ENCODE peak calls at places on chromosomes 12 and 14, in four cellular contexts. L is GM23248, G is PC-3, A is fibroblast of lung. F is an unnamed sample.

GRCh38 chr12:124685689-124685993 is 118.2 kb upstream of the NCOR2 start:
- DNase-seq in L (peak), G (no peak), A (no peak), F (peak)

GRCh38 chr12:51900323-51900889 is 6.9 kb upstream of the ACVRL1 start:
- DNase-seq in L (no peak), G (no peak), A (no peak), F (no peak)

GRCh38 chr12:131775124-131775903 is 52.9 kb upstream of the MMP17 start:
- DNase-seq in L (peak), G (peak), A (no peak), F (peak)

GRCh38 chr14:24032727-24033418 is 18.9 kb upstream of the CARMIL3 start:
- DNase-seq in L (peak), G (peak), A (peak), F (peak)

GRCh38 chr14:64970041-64970440 is 2.1 kb downstream of the RAB15 start:
- DNase-seq in L (no peak), G (no peak), A (no peak), F (no peak)

GRCh38 chr12:64556231-64556630 is 54.1 kb upstream of the RASSF3 start:
- DNase-seq in L (peak), G (no peak), A (no peak), F (no peak)

GRCh38 chr12:117680311-117680710 is 288.5 kb downstream of the KSR2 start:
- DNase-seq in L (peak), G (peak), A (no peak), F (no peak)

GRCh38 chr14:61477845-61478438 is 156.6 kb downstream of the PRKCH start:
- DNase-seq in L (peak), G (peak), A (peak), F (peak)

GRCh38 chr12:46981627-46982026 is 97.8 kb upstream of the PCED1B start:
- DNase-seq in L (peak), G (no peak), A (no peak), F (no peak)

GRCh38 chr14:100620437-100621100 is 33.4 kb upstream of the BEGAIN start:
- DNase-seq in L (no peak), G (no peak), A (no peak), F (no peak)

GRCh38 chr12:107373238-107373809 is 280.0 kb upstream of the CRY1 start:
- DNase-seq in L (no peak), G (no peak), A (no peak), F (no peak)

GRCh38 chr14:97057238-97057637 is 260.1 kb downstream of the VRK1 start:
- DNase-seq in L (no peak), G (no peak), A (no peak), F (no peak)

GRCh38 chr14:55399912-55400311 is 11.7 kb downstream of the ATG14 start:
- DNase-seq in L (no peak), G (peak), A (peak), F (no peak)

GRCh38 chr12:26566670-26567069 is 266.3 kb downstream of the ITPR2 start:
- DNase-seq in L (peak), G (no peak), A (peak), F (no peak)

GRCh38 chr14:75295061-75295461 is 16.4 kb downstream of the FOS start:
- DNase-seq in L (peak), G (peak), A (peak), F (peak)

GRCh38 chr14:80587096-80587724 is 354.3 kb downstream of the CEP128 start:
- DNase-seq in L (peak), G (peak), A (peak), F (peak)

GRCh38 chr12:1576410-1577240 is 17.8 kb downstream of the FBXL14 start:
- DNase-seq in L (peak), G (peak), A (peak), F (no peak)

GRCh38 chr12:115185529-115185928 is 501.6 kb upstream of the TBX3 start:
- DNase-seq in L (no peak), G (no peak), A (no peak), F (no peak)

GRCh38 chr14:52923902-52924575 is 26.8 kb downstream of the FERMT2 start:
- DNase-seq in L (peak), G (no peak), A (no peak), F (no peak)

GRCh38 chr14:90970167-90970600 is 90.3 kb downstream of the RPS6KA5 start:
- DNase-seq in L (no peak), G (peak), A (peak), F (peak)

GRCh38 chr12:121632069-121632970 is 6.0 kb downstream of the ORAI1 start:
- DNase-seq in L (no peak), G (no peak), A (peak), F (no peak)

GRCh38 chr12:94148841-94149780 is 734 bp downstream of the PLXNC1 start:
- DNase-seq in L (peak), G (no peak), A (peak), F (peak)

GRCh38 chr12:94147991-94148840 is at the start of gene PLXNC1:
- DNase-seq in L (peak), G (no peak), A (peak), F (peak)

GRCh38 chr12:94150483-94151225 is 2.3 kb downstream of the PLXNC1 start:
- DNase-seq in L (no peak), G (no peak), A (no peak), F (no peak)

GRCh38 chr12:94151577-94151976 is 3.2 kb downstream of the PLXNC1 start:
- DNase-seq in L (no peak), G (no peak), A (no peak), F (no peak)

GRCh38 chr12:94149781-94150482 is 1.6 kb downstream of the PLXNC1 start:
- DNase-seq in L (peak), G (no peak), A (peak), F (no peak)
- TF ChIP-seq EZH2 in L (no peak), G (no peak), A (peak), F (peak)

GRCh38 chr14:50218501-50218900 is 12.9 kb downstream of the SOS2 start:
- DNase-seq in L (no peak), G (no peak), A (no peak), F (no peak)
- H3K27ac ChIP-seq in L (no peak), G (no peak), A (no peak), F (no peak)

DNA sequence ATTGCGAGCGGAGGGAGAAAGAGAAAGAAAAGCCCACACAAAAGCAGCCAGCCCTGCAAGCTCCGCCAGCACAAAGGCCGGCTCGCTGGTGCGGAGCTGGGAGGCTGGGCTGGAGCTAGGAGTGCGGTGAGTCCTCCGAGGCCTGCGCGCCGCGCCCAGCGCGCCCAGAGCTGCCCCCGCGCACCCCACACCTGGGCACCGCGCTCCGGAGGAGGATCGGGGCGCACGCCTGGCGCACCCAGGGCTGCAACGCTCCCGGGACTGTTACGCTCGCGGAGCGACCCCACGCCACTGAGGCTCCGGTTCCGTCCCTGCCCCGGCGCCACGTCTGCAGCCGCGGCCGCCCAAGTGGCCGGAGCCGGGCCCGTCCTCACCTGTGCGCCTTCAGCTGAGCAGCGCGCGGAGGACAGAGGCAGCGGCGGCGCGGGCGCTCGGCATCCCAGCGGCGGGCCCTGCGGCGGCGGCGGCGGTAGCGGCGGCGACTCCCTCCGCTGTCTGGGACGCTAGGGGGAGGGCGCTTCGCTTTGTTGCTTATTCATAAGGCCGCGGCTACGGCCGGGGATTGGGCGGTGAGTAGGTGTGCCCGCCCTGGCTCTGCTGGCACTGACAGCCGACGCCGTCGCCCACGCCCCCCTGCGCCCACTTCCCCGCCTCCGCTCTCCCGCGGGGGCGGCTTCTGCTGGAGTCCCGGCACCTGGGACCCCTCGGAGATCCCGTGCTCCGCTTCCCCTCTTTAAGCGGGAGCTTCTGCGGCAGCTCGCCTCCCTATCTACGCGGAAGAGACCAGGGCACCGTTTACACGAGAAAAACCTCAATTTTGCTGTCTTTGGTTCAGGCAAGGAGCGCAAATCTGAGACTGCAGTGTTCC is at the start of gene ARMH4:
- DNase-seq in L (peak), G (peak), A (peak), F (peak)
- TF ChIP-seq EZH2 in L (no peak), G (peak), A (no peak), F (peak)

GRCh38 chr12:109459247-109459646 is 17.9 kb downstream of the KCTD10 start:
- DNase-seq in L (peak), G (no peak), A (peak), F (no peak)

GRCh38 chr12:109461049-109461845 is 15.9 kb downstream of the KCTD10 start:
- DNase-seq in L (peak), G (peak), A (peak), F (peak)

GRCh38 chr12:109460538-109460937 is 16.6 kb downstream of the KCTD10 start:
- DNase-seq in L (no peak), G (no peak), A (no peak), F (no peak)

GRCh38 chr12:109458086-109458485 is 19.0 kb downstream of the KCTD10 start:
- DNase-seq in L (peak), G (peak), A (peak), F (no peak)

GRCh38 chr12:109458771-109459208 is 18.3 kb downstream of the KCTD10 start:
- DNase-seq in L (peak), G (no peak), A (peak), F (no peak)
- H3K27ac ChIP-seq in L (peak), G (peak), A (peak), F (no peak)

GRCh38 chr12:13091831-13092230 is 11.6 kb downstream of the GSG1 start:
- DNase-seq in L (no peak), G (peak), A (no peak), F (no peak)

GRCh38 chr12:13095266-13095995 is 8.0 kb downstream of the GSG1 start:
- DNase-seq in L (no peak), G (no peak), A (peak), F (no peak)

GRCh38 chr12:13094349-13094748 is 9.1 kb downstream of the GSG1 start:
- DNase-seq in L (peak), G (peak), A (peak), F (peak)

GRCh38 chr12:13093850-13094225 is 9.6 kb downstream of the GSG1 start:
- DNase-seq in L (peak), G (no peak), A (peak), F (no peak)

DNA sequence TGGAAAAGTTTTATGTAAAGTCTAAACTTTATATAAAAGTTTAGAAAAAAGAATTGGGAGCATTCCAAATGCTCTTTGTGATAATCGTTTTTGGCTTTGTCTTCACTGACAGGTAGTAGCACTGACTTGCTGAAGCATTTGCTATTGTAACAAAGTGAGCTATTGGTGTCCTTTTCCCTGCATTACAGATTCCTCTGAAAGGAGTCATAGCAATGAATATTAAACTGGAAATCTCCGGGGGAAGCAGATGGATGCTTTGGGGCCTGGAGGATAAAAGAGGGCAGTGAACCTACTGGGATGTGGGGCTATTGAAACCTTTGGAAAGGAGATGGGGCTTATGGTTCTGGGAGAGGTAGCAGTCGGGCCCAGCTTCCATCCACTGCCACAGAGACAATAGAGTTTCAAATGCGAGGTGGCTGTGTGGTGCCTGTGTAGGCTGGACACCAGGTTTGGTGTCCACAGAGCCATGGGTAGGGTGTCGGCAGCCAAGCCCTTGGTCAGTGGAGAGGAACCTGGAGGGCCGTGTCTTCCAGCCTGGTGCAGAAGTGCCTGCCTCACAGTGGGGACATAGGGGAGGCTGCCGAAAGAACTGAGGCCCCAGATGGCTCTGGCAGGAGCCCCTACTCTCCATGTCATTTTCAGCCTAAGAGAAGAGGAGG is 10.1 kb downstream of the GSG1 start:
- DNase-seq in L (peak), G (peak), A (peak), F (no peak)
- TF ChIP-seq EZH2 in L (no peak), G (no peak), A (no peak), F (no peak)

GRCh38 chr12:100156731-100157426 is 14.2 kb upstream of the BLTP3B start:
- DNase-seq in L (no peak), G (no peak), A (no peak), F (no peak)

GRCh38 chr12:100154472-100155247 is 12.0 kb upstream of the BLTP3B start:
- DNase-seq in L (peak), G (peak), A (peak), F (peak)

GRCh38 chr12:100157427-100157821 is 14.8 kb upstream of the BLTP3B start:
- DNase-seq in L (no peak), G (no peak), A (no peak), F (no peak)

GRCh38 chr12:100159391-100160104 is 16.9 kb upstream of the BLTP3B start:
- DNase-seq in L (no peak), G (no peak), A (no peak), F (no peak)

GRCh38 chr12:100158535-100158934 is 15.9 kb upstream of the BLTP3B start:
- DNase-seq in L (no peak), G (no peak), A (no peak), F (no peak)
- H3K27ac ChIP-seq in L (no peak), G (no peak), A (no peak), F (no peak)

GRCh38 chr14:36506732-36507614 is 13.1 kb downstream of the NKX2-1 start:
- DNase-seq in L (no peak), G (no peak), A (no peak), F (no peak)
- TF ChIP-seq EZH2 in L (no peak), G (no peak), A (no peak), F (peak)

GRCh38 chr12:56679834-56680575 is 8.1 kb downstream of the PTGES3 start:
- DNase-seq in L (no peak), G (no peak), A (no peak), F (no peak)

GRCh38 chr12:56677680-56678079 is 10.4 kb downstream of the PTGES3 start:
- DNase-seq in L (no peak), G (no peak), A (no peak), F (no peak)

GRCh38 chr12:56682323-56682722 is 5.8 kb downstream of the PTGES3 start:
- DNase-seq in L (no peak), G (no peak), A (no peak), F (no peak)

GRCh38 chr12:56678852-56679251 is 9.2 kb downstream of the PTGES3 start:
- DNase-seq in L (no peak), G (no peak), A (no peak), F (no peak)

DNA sequence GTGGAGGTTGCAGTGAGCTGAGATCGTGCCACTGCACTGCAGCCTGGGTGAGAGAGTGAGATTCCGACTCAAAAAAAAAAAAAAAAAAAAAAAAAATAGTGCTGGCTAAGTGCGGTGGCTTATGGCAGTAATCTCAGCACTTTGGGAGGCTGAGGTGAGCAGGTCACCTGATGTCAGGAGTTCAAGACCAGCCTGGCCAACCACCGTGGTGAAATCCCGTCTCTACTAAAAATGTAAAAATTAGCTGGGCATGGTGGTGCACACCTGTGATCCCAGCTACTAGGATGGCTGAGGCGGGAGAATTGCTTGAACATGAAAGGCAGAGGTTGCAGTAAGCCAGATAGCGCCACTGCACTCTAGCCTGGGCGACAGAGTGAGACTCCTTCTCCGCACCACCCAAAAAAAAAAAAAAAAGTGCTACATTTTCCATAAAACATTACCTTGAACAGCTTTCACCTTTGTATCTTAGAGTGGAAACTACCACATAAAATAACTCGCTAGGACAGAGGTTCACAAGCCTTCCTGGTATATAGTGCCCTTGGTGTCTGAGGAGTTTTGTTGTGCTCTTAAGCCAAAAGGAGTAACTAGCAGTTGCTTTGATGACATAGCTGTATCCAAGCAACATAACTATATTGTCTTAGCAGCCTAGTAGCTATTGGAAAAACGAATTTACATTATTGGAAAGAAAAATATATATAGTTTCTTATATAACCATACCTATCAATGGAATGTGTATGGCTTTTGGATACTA is 11.1 kb downstream of the PTGES3 start:
- DNase-seq in L (peak), G (no peak), A (no peak), F (no peak)
- H3K27ac ChIP-seq in L (peak), G (no peak), A (no peak), F (no peak)

GRCh38 chr12:128267651-128268347 is 829 bp downstream of the TMEM132C start:
- DNase-seq in L (no peak), G (no peak), A (no peak), F (no peak)
- TF ChIP-seq EZH2 in L (peak), G (no peak), A (no peak), F (no peak)

GRCh38 chr12:96167492-96167891 is 26.7 kb upstream of the ELK3 start:
- DNase-seq in L (no peak), G (no peak), A (no peak), F (no peak)
- H3K27ac ChIP-seq in L (no peak), G (no peak), A (no peak), F (no peak)

F was measured in mammary epithelial cell.